ENCODE peak calls at places on chromosomes 12 and 14, in five cellular contexts. One of them, this sample, is unnamed.
A peak's percentile ranks its signal among the peaks of the same experiment; 100 is the strongest.

GRCh38 chr14:96587823-96588385 is 85.7 kb downstream of the PAPOLA start:
- DNase-seq in stimulated activated CD8-positive, alpha-beta memory T cell treated with anti-CD3 and anti-CD28 coated beads, Interleukin-4, amount 100 ng/mL, for 1 hour: no peak
- DNase-seq in activated naive CD4-positive, alpha-beta T cell treated with anti-CD3 and anti-CD28 coated beads, Interleukin-2, amount 10 ng/mL, durations not matched to agents 7 days and 5 days: no peak
- DNase-seq in fibroblast of lung: no peak
- DNase-seq in pancreas: no peak
- DNase-seq in this sample: no peak

GRCh38 chr12:12927211-12928079 is 24.5 kb downstream of the GPRC5D start:
- DNase-seq in stimulated activated CD8-positive, alpha-beta memory T cell treated with anti-CD3 and anti-CD28 coated beads, Interleukin-4, amount 100 ng/mL, for 1 hour: no peak
- DNase-seq in activated naive CD4-positive, alpha-beta T cell treated with anti-CD3 and anti-CD28 coated beads, Interleukin-2, amount 10 ng/mL, durations not matched to agents 7 days and 5 days: peak; percentile 58
- DNase-seq in fibroblast of lung: peak; percentile 31
- DNase-seq in pancreas: peak; percentile 90
- DNase-seq in this sample: no peak

GRCh38 chr12:51536159-51536558 is 54.9 kb upstream of the SCN8A start:
- DNase-seq in activated naive CD4-positive, alpha-beta T cell treated with anti-CD3 and anti-CD28 coated beads, Interleukin-2, amount 10 ng/mL, durations not matched to agents 7 days and 5 days: no peak
- DNase-seq in stimulated activated CD8-positive, alpha-beta memory T cell treated with anti-CD3 and anti-CD28 coated beads, Interleukin-4, amount 100 ng/mL, for 1 hour: no peak
- DNase-seq in pancreas: no peak
- DNase-seq in fibroblast of lung: peak; percentile 5
- DNase-seq in this sample: peak; percentile 26

GRCh38 chr14:50622978-50623377 is 45.1 kb downstream of the SAV1 start:
- DNase-seq in fibroblast of lung: no peak
- DNase-seq in activated naive CD4-positive, alpha-beta T cell treated with anti-CD3 and anti-CD28 coated beads, Interleukin-2, amount 10 ng/mL, durations not matched to agents 7 days and 5 days: no peak
- DNase-seq in pancreas: no peak
- DNase-seq in stimulated activated CD8-positive, alpha-beta memory T cell treated with anti-CD3 and anti-CD28 coated beads, Interleukin-4, amount 100 ng/mL, for 1 hour: no peak
- DNase-seq in this sample: no peak

GRCh38 chr12:3892631-3893030 is 19.4 kb upstream of the PARP11 start:
- DNase-seq in pancreas: no peak
- DNase-seq in fibroblast of lung: no peak
- DNase-seq in activated naive CD4-positive, alpha-beta T cell treated with anti-CD3 and anti-CD28 coated beads, Interleukin-2, amount 10 ng/mL, durations not matched to agents 7 days and 5 days: no peak
- DNase-seq in stimulated activated CD8-positive, alpha-beta memory T cell treated with anti-CD3 and anti-CD28 coated beads, Interleukin-4, amount 100 ng/mL, for 1 hour: no peak
- DNase-seq in this sample: no peak

GRCh38 chr14:91258021-91258618 is 13.6 kb upstream of the GPR68 start:
- DNase-seq in activated naive CD4-positive, alpha-beta T cell treated with anti-CD3 and anti-CD28 coated beads, Interleukin-2, amount 10 ng/mL, durations not matched to agents 7 days and 5 days: no peak
- DNase-seq in fibroblast of lung: peak; percentile 86
- DNase-seq in pancreas: no peak
- DNase-seq in stimulated activated CD8-positive, alpha-beta memory T cell treated with anti-CD3 and anti-CD28 coated beads, Interleukin-4, amount 100 ng/mL, for 1 hour: no peak
- DNase-seq in this sample: no peak

GRCh38 chr14:101582294-101582693 is 21.0 kb downstream of the DIO3 start:
- DNase-seq in fibroblast of lung: no peak
- DNase-seq in stimulated activated CD8-positive, alpha-beta memory T cell treated with anti-CD3 and anti-CD28 coated beads, Interleukin-4, amount 100 ng/mL, for 1 hour: no peak
- DNase-seq in activated naive CD4-positive, alpha-beta T cell treated with anti-CD3 and anti-CD28 coated beads, Interleukin-2, amount 10 ng/mL, durations not matched to agents 7 days and 5 days: no peak
- DNase-seq in pancreas: no peak
- DNase-seq in this sample: no peak

GRCh38 chr14:68384335-68384734 is 408.5 kb downstream of the ZFP36L1 start:
- DNase-seq in fibroblast of lung: no peak
- DNase-seq in pancreas: peak; percentile 63
- DNase-seq in stimulated activated CD8-positive, alpha-beta memory T cell treated with anti-CD3 and anti-CD28 coated beads, Interleukin-4, amount 100 ng/mL, for 1 hour: no peak
- DNase-seq in activated naive CD4-positive, alpha-beta T cell treated with anti-CD3 and anti-CD28 coated beads, Interleukin-2, amount 10 ng/mL, durations not matched to agents 7 days and 5 days: no peak
- DNase-seq in this sample: no peak

GRCh38 chr14:56886471-56887062 is 76.3 kb upstream of the OTX2 start:
- DNase-seq in activated naive CD4-positive, alpha-beta T cell treated with anti-CD3 and anti-CD28 coated beads, Interleukin-2, amount 10 ng/mL, durations not matched to agents 7 days and 5 days: no peak
- DNase-seq in fibroblast of lung: no peak
- DNase-seq in pancreas: no peak
- DNase-seq in stimulated activated CD8-positive, alpha-beta memory T cell treated with anti-CD3 and anti-CD28 coated beads, Interleukin-4, amount 100 ng/mL, for 1 hour: no peak
- DNase-seq in this sample: no peak

GRCh38 chr12:77049767-77050353 is 15.5 kb downstream of the E2F7 start:
- DNase-seq in fibroblast of lung: peak; percentile 66
- DNase-seq in activated naive CD4-positive, alpha-beta T cell treated with anti-CD3 and anti-CD28 coated beads, Interleukin-2, amount 10 ng/mL, durations not matched to agents 7 days and 5 days: no peak
- DNase-seq in pancreas: peak; percentile 23
- DNase-seq in stimulated activated CD8-positive, alpha-beta memory T cell treated with anti-CD3 and anti-CD28 coated beads, Interleukin-4, amount 100 ng/mL, for 1 hour: no peak
- DNase-seq in this sample: peak; percentile 83

GRCh38 chr14:63248211-63248610 is 44.0 kb downstream of the RHOJ start:
- DNase-seq in stimulated activated CD8-positive, alpha-beta memory T cell treated with anti-CD3 and anti-CD28 coated beads, Interleukin-4, amount 100 ng/mL, for 1 hour: no peak
- DNase-seq in activated naive CD4-positive, alpha-beta T cell treated with anti-CD3 and anti-CD28 coated beads, Interleukin-2, amount 10 ng/mL, durations not matched to agents 7 days and 5 days: no peak
- DNase-seq in pancreas: no peak
- DNase-seq in fibroblast of lung: peak; percentile 86
- DNase-seq in this sample: no peak

GRCh38 chr12:69898236-69898635 is 73.2 kb downstream of the MYRFL start:
- DNase-seq in pancreas: no peak
- DNase-seq in stimulated activated CD8-positive, alpha-beta memory T cell treated with anti-CD3 and anti-CD28 coated beads, Interleukin-4, amount 100 ng/mL, for 1 hour: no peak
- DNase-seq in activated naive CD4-positive, alpha-beta T cell treated with anti-CD3 and anti-CD28 coated beads, Interleukin-2, amount 10 ng/mL, durations not matched to agents 7 days and 5 days: no peak
- DNase-seq in fibroblast of lung: peak; percentile 86
- DNase-seq in this sample: no peak

GRCh38 chr12:128682542-128683315 is 141.0 kb downstream of the SLC15A4 start:
- DNase-seq in activated naive CD4-positive, alpha-beta T cell treated with anti-CD3 and anti-CD28 coated beads, Interleukin-2, amount 10 ng/mL, durations not matched to agents 7 days and 5 days: no peak
- DNase-seq in fibroblast of lung: no peak
- DNase-seq in stimulated activated CD8-positive, alpha-beta memory T cell treated with anti-CD3 and anti-CD28 coated beads, Interleukin-4, amount 100 ng/mL, for 1 hour: no peak
- DNase-seq in pancreas: no peak
- DNase-seq in this sample: no peak

GRCh38 chr12:11959117-11959823 is 111.5 kb upstream of the BCL2L14 start:
- DNase-seq in pancreas: no peak
- DNase-seq in fibroblast of lung: peak; percentile 48
- DNase-seq in activated naive CD4-positive, alpha-beta T cell treated with anti-CD3 and anti-CD28 coated beads, Interleukin-2, amount 10 ng/mL, durations not matched to agents 7 days and 5 days: no peak
- DNase-seq in stimulated activated CD8-positive, alpha-beta memory T cell treated with anti-CD3 and anti-CD28 coated beads, Interleukin-4, amount 100 ng/mL, for 1 hour: no peak
- DNase-seq in this sample: peak; percentile 67

GRCh38 chr14:105944632-105945610 is 418.5 kb downstream of the TMEM121 start:
- DNase-seq in fibroblast of lung: no peak
- DNase-seq in stimulated activated CD8-positive, alpha-beta memory T cell treated with anti-CD3 and anti-CD28 coated beads, Interleukin-4, amount 100 ng/mL, for 1 hour: peak; percentile 54
- DNase-seq in activated naive CD4-positive, alpha-beta T cell treated with anti-CD3 and anti-CD28 coated beads, Interleukin-2, amount 10 ng/mL, durations not matched to agents 7 days and 5 days: peak; percentile 87
- DNase-seq in pancreas: peak; percentile 47
- DNase-seq in this sample: peak; percentile 73